ENCODE peak calls at places on chromosomes 1 and 21, in ten cellular contexts. V is heart left ventricle, U is stomach, Y is right lobe of liver, Q is uterus, S is Peyer's patch, R is ovary, W is body of pancreas, J is sigmoid colon, K is upper lobe of left lung. T is an unnamed sample.

GRCh38 chr1:206741142-206741701 is 29.4 kb upstream of the IL19 start:
- DNase-seq in J (no peak), R (no peak), W (no peak), K (no peak), Q (no peak), S (no peak), V (no peak), U (no peak), Y (no peak), T (no peak)

GRCh38 chr1:15577691-15578090 is 7.2 kb downstream of the AGMAT start:
- DNase-seq in U (no peak), W (no peak), Q (no peak), K (no peak), Y (no peak), R (no peak), V (no peak), S (no peak), J (no peak), T (no peak)

GRCh38 chr1:20867062-20867461 is 80.0 kb upstream of the HP1BP3 start:
- DNase-seq in U (no peak), S (no peak), J (no peak), Q (no peak), R (no peak), V (no peak), W (no peak), Y (no peak), K (no peak), T (no peak)

GRCh38 chr21:21439761-21440160 is 441.6 kb downstream of the NCAM2 start:
- DNase-seq in W (no peak), R (no peak), J (no peak), Y (no peak), U (no peak), V (no peak), S (no peak), K (no peak), Q (no peak), T (no peak)

GRCh38 chr1:39266269-39266668 is 61.8 kb downstream of the MACF1 start:
- DNase-seq in W (no peak), V (no peak), S (no peak), J (no peak), U (no peak), K (no peak), Y (no peak), R (no peak), Q (no peak), T (no peak)

GRCh38 chr1:36320291-36320758 is 3.1 kb downstream of the EVA1B start:
- DNase-seq in Q (no peak), W (no peak), J (no peak), R (peak; percentile 67), S (no peak), K (no peak), U (no peak), Y (no peak), V (no peak), T (no peak)

GRCh38 chr1:236354330-236355147 is 39.5 kb upstream of the EDARADD start:
- DNase-seq in Q (no peak), K (no peak), U (no peak), S (no peak), Y (no peak), R (no peak), V (no peak), W (no peak), J (no peak), T (no peak)

GRCh38 chr1:41330588-41331545 is 30.4 kb upstream of the FOXO6 start:
- DNase-seq in U (no peak), V (no peak), R (no peak), W (no peak), Q (no peak), S (no peak), J (no peak), K (no peak), Y (no peak), T (no peak)

GRCh38 chr1:197062692-197063091 is 4.4 kb downstream of the F13B start:
- DNase-seq in V (no peak), K (no peak), W (no peak), Y (no peak), U (no peak), J (no peak), S (no peak), R (no peak), Q (no peak), T (no peak)

GRCh38 chr1:47334765-47335435 is 1.3 kb downstream of the CMPK1 start:
- DNase-seq in Y (no peak), Q (no peak), J (no peak), U (no peak), R (no peak), K (no peak), V (no peak), W (no peak), S (no peak), T (no peak)

GRCh38 chr21:36589352-36589971 is 109.5 kb upstream of the SIM2 start:
- DNase-seq in S (no peak), Q (no peak), J (no peak), K (peak; percentile 71), U (peak; percentile 54), R (peak; percentile 31), Y (peak; percentile 77), W (peak; percentile 68), V (no peak), T (no peak)

GRCh38 chr1:245085508-245086095 is 69.2 kb upstream of the KIF26B start:
- DNase-seq in V (no peak), J (no peak), Y (no peak), W (no peak), Q (no peak), R (no peak), K (no peak), U (no peak), S (no peak), T (no peak)

GRCh38 chr1:29195875-29196274 is 14.2 kb upstream of the SRSF4 start:
- DNase-seq in V (no peak), W (no peak), K (no peak), Q (no peak), Y (peak; percentile 70), R (no peak), S (no peak), U (peak; percentile 34), J (peak; percentile 43), T (peak; percentile 29)

GRCh38 chr1:115832651-115833050 is 8.3 kb downstream of the NHLH2 start:
- DNase-seq in U (no peak), J (no peak), Y (no peak), V (no peak), Q (no peak), W (no peak), R (no peak), K (no peak), S (no peak), T (no peak)

GRCh38 chr21:34129039-34129891 is 55.9 kb downstream of the MRPS6 start:
- DNase-seq in K (no peak), S (no peak), Y (no peak), R (peak; percentile 43), W (peak; percentile 65), V (peak; percentile 71), Q (peak; percentile 74), U (peak; percentile 35), J (peak; percentile 85), T (no peak)
- H3K27ac ChIP-seq in K (peak overlapping the region; percentile 83), S (peak overlapping the region; percentile 74), Y (no peak overlapping the region), R (peak overlapping the region; percentile 52), W (no peak overlapping the region), V (peak overlapping the region; percentile 78), Q (peak overlapping the region; percentile 76), U (peak overlapping the region; percentile 73), J (peak overlapping the region; percentile 89), T (peak overlapping the region; percentile 35)

GRCh38 chr1:77889671-77890070 is 1.2 kb downstream of the NEXN start:
- DNase-seq in R (no peak), Q (peak; percentile 27), Y (no peak), V (no peak), S (no peak), K (no peak), W (peak; percentile 17), U (no peak), J (no peak), T (no peak)
- TF ChIP-seq POLR2A in R (no peak), Q (no peak), Y (no peak), V (peak; percentile 43), S (no peak), K (no peak), W (no peak), U (no peak), J (no peak), T (no peak)

GRCh38 chr21:32456497-32456918 is 44.0 kb downstream of the EVA1C start:
- DNase-seq in R (no peak), U (no peak), Q (peak; percentile 90), J (peak; percentile 82), Y (no peak), V (no peak), S (no peak), W (peak; percentile 20), K (no peak), T (no peak)

GRCh38 chr21:32459972-32460371 is 47.5 kb downstream of the EVA1C start:
- DNase-seq in Y (no peak), K (no peak), Q (no peak), R (no peak), V (no peak), S (no peak), J (no peak), U (no peak), W (no peak), T (no peak)

GRCh38 chr21:32455548-32455947 is 43.0 kb downstream of the EVA1C start:
- DNase-seq in S (no peak), Y (no peak), U (no peak), K (no peak), V (no peak), R (no peak), W (no peak), J (no peak), Q (no peak), T (peak; percentile 85)

GRCh38 chr21:32457360-32457840 is 44.9 kb downstream of the EVA1C start:
- DNase-seq in J (no peak), Y (peak; percentile 68), K (no peak), V (peak; percentile 71), Q (peak; percentile 68), U (peak; percentile 72), S (peak; percentile 62), R (peak; percentile 57), W (peak; percentile 69), T (peak; percentile 42)

GRCh38 chr21:32457962-32458361 is 45.5 kb downstream of the EVA1C start:
- DNase-seq in V (no peak), J (no peak), W (no peak), S (no peak), Q (no peak), Y (no peak), U (no peak), R (no peak), K (no peak), T (no peak)
- H3K27ac ChIP-seq in V (no peak overlapping the region), J (peak overlapping the region; percentile 73), W (no peak overlapping the region), S (no peak overlapping the region), Q (peak overlapping the region; percentile 93), Y (no peak overlapping the region), U (peak overlapping the region; percentile 54), R (peak overlapping the region; percentile 70), K (peak overlapping the region; percentile 79), T (peak overlapping the region; percentile 92)

GRCh38 chr1:160282807-160283206 is 2.1 kb downstream of the PEX19 start:
- DNase-seq in W (no peak), U (no peak), R (no peak), K (no peak), Q (no peak), J (no peak), V (no peak), S (no peak), Y (no peak), T (no peak)

GRCh38 chr1:160284220-160284781 is 632 bp downstream of the PEX19 start:
- DNase-seq in R (no peak), U (peak; percentile 28), J (no peak), Q (no peak), S (no peak), V (no peak), K (no peak), W (peak; percentile 38), Y (peak; percentile 79), T (no peak)

GRCh38 chr1:160285506-160285905 is 573 bp upstream of the PEX19 start:
- DNase-seq in V (peak; percentile 53), K (peak; percentile 48), Q (no peak), U (no peak), J (no peak), Y (no peak), R (peak; percentile 31), W (no peak), S (no peak), T (no peak)

GRCh38 chr1:160284782-160285344 is at the start of gene PEX19:
- DNase-seq in Y (peak; percentile 96), J (peak; percentile 97), U (peak; percentile 94), R (peak; percentile 94), W (peak; percentile 94), V (peak; percentile 96), K (peak; percentile 96), S (peak; percentile 95), Q (peak; percentile 92), T (peak; percentile 93)
- TF ChIP-seq POLR2A in Y (peak; percentile 71), J (peak; percentile 70), U (peak; percentile 17), R (peak; percentile 76), W (no peak), V (peak; percentile 52), K (no peak), S (peak; percentile 66), Q (peak; percentile 71), T (peak; percentile 82)